ENCODE peak calls at places on chromosomes 12 and 14, in five cellular contexts. One of them, this sample, is unnamed. For H3K79me1, the result is how much of the 10 kb centered on the place peaks cover.

GRCh38 chr12:122293081-122293480 is 26.8 kb upstream of the VPS33A start:
- DNase-seq in neuronal stem cell: no peak
- DNase-seq in IMR-90: no peak
- DNase-seq in H1: no peak
- DNase-seq in mesenchymal stem cell: no peak
- DNase-seq in this sample: no peak

GRCh38 chr14:96268426-96269358 is 12.7 kb downstream of the BDKRB1 start:
- DNase-seq in neuronal stem cell: no peak
- DNase-seq in IMR-90: peak
- DNase-seq in H1: peak
- DNase-seq in mesenchymal stem cell: peak
- DNase-seq in this sample: peak

GRCh38 chr14:26276757-26277156 is 321.1 kb downstream of the NOVA1 start:
- DNase-seq in neuronal stem cell: peak
- DNase-seq in IMR-90: no peak
- DNase-seq in H1: no peak
- DNase-seq in mesenchymal stem cell: no peak
- DNase-seq in this sample: peak

GRCh38 chr12:6333566-6333965 is 8.3 kb downstream of the TNFRSF1A start:
- DNase-seq in neuronal stem cell: no peak
- DNase-seq in IMR-90: peak
- DNase-seq in H1: no peak
- DNase-seq in mesenchymal stem cell: peak
- DNase-seq in this sample: no peak

GRCh38 chr12:27151479-27151878 is 69.1 kb upstream of the C12orf71 start:
- DNase-seq in neuronal stem cell: no peak
- DNase-seq in IMR-90: no peak
- DNase-seq in H1: no peak
- DNase-seq in mesenchymal stem cell: no peak
- DNase-seq in this sample: no peak

GRCh38 chr14:77654001-77654431 is 37.6 kb upstream of the SPTLC2 start:
- DNase-seq in neuronal stem cell: peak
- DNase-seq in IMR-90: no peak
- DNase-seq in H1: peak
- DNase-seq in mesenchymal stem cell: no peak
- DNase-seq in this sample: peak

GRCh38 chr14:102187583-102188001 is 47.9 kb downstream of the WDR20 start:
- DNase-seq in neuronal stem cell: no peak
- DNase-seq in IMR-90: no peak
- DNase-seq in H1: no peak
- DNase-seq in mesenchymal stem cell: no peak
- DNase-seq in this sample: no peak

GRCh38 chr12:66197413-66198055 is 8.5 kb downstream of the IRAK3 start:
- DNase-seq in neuronal stem cell: no peak
- DNase-seq in IMR-90: peak
- DNase-seq in H1: no peak
- DNase-seq in mesenchymal stem cell: no peak
- DNase-seq in this sample: no peak

GRCh38 chr12:98772818-98773217 is 127.7 kb downstream of the APAF1 start:
- DNase-seq in neuronal stem cell: no peak
- DNase-seq in IMR-90: no peak
- DNase-seq in H1: no peak
- DNase-seq in mesenchymal stem cell: no peak
- DNase-seq in this sample: no peak

GRCh38 chr12:21656931-21657335 is 709 bp downstream of the LDHB start:
- DNase-seq in neuronal stem cell: peak
- DNase-seq in IMR-90: peak
- DNase-seq in H1: no peak
- DNase-seq in mesenchymal stem cell: peak
- DNase-seq in this sample: peak

GRCh38 chr12:75947171-75947723 is 84.3 kb downstream of the PHLDA1 start:
- DNase-seq in neuronal stem cell: no peak
- DNase-seq in IMR-90: no peak
- DNase-seq in H1: no peak
- DNase-seq in mesenchymal stem cell: no peak
- DNase-seq in this sample: no peak
- H2BK15ac ChIP-seq in neuronal stem cell: no peak
- H2BK15ac ChIP-seq in IMR-90: peak
- H2BK15ac ChIP-seq in H1: no peak
- H2BK15ac ChIP-seq in mesenchymal stem cell: peak
- H2BK15ac ChIP-seq in this sample: no peak

DNA sequence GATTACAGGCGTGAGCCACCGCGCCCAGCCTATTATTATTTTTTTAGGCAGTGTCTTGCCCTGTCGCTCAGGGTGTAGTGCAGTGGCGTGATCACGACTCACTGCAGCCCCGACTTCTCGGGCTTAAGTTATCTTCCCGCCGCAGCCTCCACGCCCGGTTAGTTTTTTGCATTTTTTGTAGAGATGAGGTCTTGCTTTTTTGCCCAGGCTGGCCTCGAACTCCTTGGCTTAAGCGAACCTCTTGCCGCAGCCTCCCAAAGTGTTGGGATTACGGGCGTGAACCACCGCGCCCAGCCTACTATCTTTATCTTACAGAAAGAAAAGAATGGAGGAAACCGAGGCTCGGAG is 525 bp upstream of the PTPN11 start:
- DNase-seq in neuronal stem cell: no peak
- DNase-seq in IMR-90: peak
- DNase-seq in H1: no peak
- DNase-seq in mesenchymal stem cell: no peak
- DNase-seq in this sample: no peak
- H4K91ac ChIP-seq in neuronal stem cell: no peak
- H4K91ac ChIP-seq in IMR-90: peak
- H4K91ac ChIP-seq in H1: no peak
- H4K91ac ChIP-seq in mesenchymal stem cell: no peak
- H4K91ac ChIP-seq in this sample: no peak

GRCh38 chr14:54025661-54026060 is 69.0 kb upstream of the BMP4 start:
- DNase-seq in neuronal stem cell: no peak
- DNase-seq in IMR-90: peak
- DNase-seq in H1: no peak
- DNase-seq in mesenchymal stem cell: peak
- DNase-seq in this sample: no peak
- H3K79me1 ChIP-seq in neuronal stem cell: under half
- H3K79me1 ChIP-seq in IMR-90: under half
- H3K79me1 ChIP-seq in H1: under half
- H3K79me1 ChIP-seq in mesenchymal stem cell: under half
- H3K79me1 ChIP-seq in this sample: under half

GRCh38 chr12:13256705-13257045 is 60.1 kb downstream of the EMP1 start:
- DNase-seq in neuronal stem cell: no peak
- DNase-seq in IMR-90: no peak
- DNase-seq in H1: no peak
- DNase-seq in mesenchymal stem cell: no peak
- DNase-seq in this sample: no peak

GRCh38 chr12:13258717-13259119 is 62.2 kb downstream of the EMP1 start:
- DNase-seq in neuronal stem cell: no peak
- DNase-seq in IMR-90: no peak
- DNase-seq in H1: no peak
- DNase-seq in mesenchymal stem cell: no peak
- DNase-seq in this sample: no peak

GRCh38 chr12:13255792-13256704 is 59.5 kb downstream of the EMP1 start:
- DNase-seq in neuronal stem cell: peak
- DNase-seq in IMR-90: peak
- DNase-seq in H1: peak
- DNase-seq in mesenchymal stem cell: peak
- DNase-seq in this sample: peak

GRCh38 chr12:13258212-13258611 is 61.7 kb downstream of the EMP1 start:
- DNase-seq in neuronal stem cell: no peak
- DNase-seq in IMR-90: no peak
- DNase-seq in H1: no peak
- DNase-seq in mesenchymal stem cell: no peak
- DNase-seq in this sample: no peak

GRCh38 chr12:13257356-13257875 is 60.9 kb downstream of the EMP1 start:
- DNase-seq in neuronal stem cell: no peak
- DNase-seq in IMR-90: no peak
- DNase-seq in H1: no peak
- DNase-seq in mesenchymal stem cell: peak
- DNase-seq in this sample: no peak
- H2BK15ac ChIP-seq in neuronal stem cell: no peak
- H2BK15ac ChIP-seq in IMR-90: no peak
- H2BK15ac ChIP-seq in H1: no peak
- H2BK15ac ChIP-seq in mesenchymal stem cell: no peak
- H2BK15ac ChIP-seq in this sample: peak

DNA sequence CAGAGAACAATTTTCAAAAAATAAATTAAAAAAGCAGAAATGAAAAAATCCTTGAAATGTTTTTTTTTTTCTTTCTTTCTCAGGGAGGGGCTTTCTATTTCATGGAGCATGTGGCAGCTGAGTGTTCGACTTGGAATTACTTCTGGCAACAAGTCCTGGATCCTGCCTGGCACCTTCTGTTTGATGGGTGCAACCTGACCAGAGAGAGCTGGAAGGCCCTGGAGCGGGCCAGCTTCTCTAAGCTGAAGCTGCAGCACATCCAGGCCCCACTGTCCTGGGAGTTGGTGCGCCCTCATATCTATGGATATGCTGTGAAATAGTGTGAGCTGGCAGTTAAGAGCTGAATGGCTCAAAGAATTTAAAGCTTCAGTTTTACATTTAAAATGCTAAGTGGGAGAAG is 22.5 kb upstream of the HIGD1C start:
- DNase-seq in neuronal stem cell: no peak
- DNase-seq in IMR-90: no peak
- DNase-seq in H1: no peak
- DNase-seq in mesenchymal stem cell: no peak
- DNase-seq in this sample: no peak
- H4K91ac ChIP-seq in neuronal stem cell: no peak
- H4K91ac ChIP-seq in IMR-90: no peak
- H4K91ac ChIP-seq in H1: no peak
- H4K91ac ChIP-seq in mesenchymal stem cell: no peak
- H4K91ac ChIP-seq in this sample: no peak

GRCh38 chr12:108621161-108621560 is 12.5 kb downstream of the SELPLG start:
- DNase-seq in neuronal stem cell: no peak
- DNase-seq in IMR-90: no peak
- DNase-seq in H1: no peak
- DNase-seq in mesenchymal stem cell: no peak
- DNase-seq in this sample: no peak
- H3K79me1 ChIP-seq in neuronal stem cell: under half
- H3K79me1 ChIP-seq in IMR-90: under half
- H3K79me1 ChIP-seq in H1: under half
- H3K79me1 ChIP-seq in mesenchymal stem cell: under half
- H3K79me1 ChIP-seq in this sample: under half